ENCODE peak calls at places on chromosomes 13 and 19, in six cellular contexts. Y is stimulated activated CD4-positive, alpha-beta T cell treated with anti-CD3 and anti-CD28 coated beads, Interleukin-1b, Interleukin-23, amount 100 ng/mL, for 4 hours; B is HT-29; P is CD4-positive, alpha-beta T cell; Q is fibroblast of lung; W is HS-27A. D is an unnamed sample.

GRCh38 chr13:60759499-60759898 is 362.5 kb downstream of the TDRD3 start:
- DNase-seq in Y (no peak), B (peak), P (no peak), Q (no peak), W (no peak), D (no peak)

GRCh38 chr19:33487901-33488817 is 33.4 kb downstream of the PEPD start:
- DNase-seq in Y (no peak), B (no peak), P (no peak), Q (no peak), W (no peak), D (no peak)

GRCh38 chr13:108269601-108270328 is at the start of gene TNFSF13B:
- DNase-seq in Y (peak), B (peak), P (peak), Q (peak), W (no peak), D (no peak)

GRCh38 chr19:50722248-50723013 is 733 bp upstream of the CLEC11A start:
- DNase-seq in Y (no peak), B (no peak), P (no peak), Q (no peak), W (no peak), D (no peak)

GRCh38 chr19:2213799-2214198 is 22.3 kb downstream of the PLEKHJ1 start:
- DNase-seq in Y (no peak), B (no peak), P (no peak), Q (peak), W (no peak), D (no peak)

GRCh38 chr13:80050252-80050651 is 290.7 kb downstream of the SPRY2 start:
- DNase-seq in Y (no peak), B (no peak), P (no peak), Q (no peak), W (no peak), D (no peak)

GRCh38 chr19:51226068-51226467 is 1.2 kb downstream of the CD33 start:
- DNase-seq in Y (no peak), B (no peak), P (no peak), Q (no peak), W (no peak), D (no peak)

GRCh38 chr13:98315466-98315865 is 138.4 kb upstream of the RNF113B start:
- DNase-seq in Y (no peak), B (peak), P (no peak), Q (no peak), W (no peak), D (no peak)

GRCh38 chr13:95479706-95480105 is 72.8 kb upstream of the CLDN10 start:
- DNase-seq in Y (no peak), B (no peak), P (no peak), Q (no peak), W (no peak), D (no peak)

GRCh38 chr13:73187106-73187505 is 128.3 kb downstream of the KLF5 start:
- DNase-seq in Y (no peak), B (no peak), P (no peak), Q (no peak), W (no peak), D (no peak)

GRCh38 chr13:91017031-91017668 is 330.3 kb upstream of the MIR17HG start:
- DNase-seq in Y (peak), B (peak), P (no peak), Q (peak), W (peak), D (peak)

GRCh38 chr13:37058801-37059135 is 720 bp downstream of the SUPT20H start:
- DNase-seq in Y (no peak), B (peak), P (peak), Q (no peak), W (no peak), D (peak)

GRCh38 chr19:49553451-49554271 is 25.9 kb downstream of the RCN3 start:
- DNase-seq in Y (no peak), B (peak), P (no peak), Q (no peak), W (no peak), D (no peak)

GRCh38 chr13:45540864-45541263 is 74.7 kb downstream of the ERICH6B start:
- DNase-seq in Y (no peak), B (no peak), P (no peak), Q (no peak), W (no peak), D (no peak)